ENCODE peak calls at places on chromosomes 1 and 21, in four cellular contexts. L is K562, C is HepG2, B is GM12878. W is an unnamed sample.

GRCh38 chr1:196910208-196910607 is 22.4 kb downstream of the CFHR4 start:
- DNase-seq in L (no peak), B (no peak), C (no peak), W (no peak)

GRCh38 chr1:67194209-67194863 is 28.1 kb downstream of the IL23R start:
- DNase-seq in C (no peak), L (no peak), B (peak; percentile 67), W (no peak)

GRCh38 chr1:53125623-53126360 is 16.6 kb downstream of the SLC1A7 start:
- DNase-seq in B (no peak), L (no peak), C (no peak), W (no peak)

GRCh38 chr1:109864960-109865611 is 45.6 kb upstream of the CSF1 start:
- DNase-seq in B (no peak), C (no peak), L (no peak), W (no peak)

GRCh38 chr1:214337015-214337414 is 56.1 kb downstream of the SMYD2 start:
- DNase-seq in B (no peak), L (no peak), C (no peak), W (no peak)

GRCh38 chr21:37891953-37892352 is 24.3 kb downstream of the KCNJ6 start:
- DNase-seq in C (no peak), B (no peak), L (no peak), W (no peak)

GRCh38 chr1:203116048-203116810 is 11.3 kb upstream of the ADORA1 start:
- DNase-seq in L (no peak), B (no peak), C (no peak), W (no peak)

GRCh38 chr1:234294109-234294845 is 79.0 kb upstream of the COA6 start:
- DNase-seq in L (no peak), C (no peak), B (no peak), W (no peak)

GRCh38 chr1:6348511-6349191 is 44.9 kb downstream of the ACOT7 start:
- DNase-seq in B (no peak), L (no peak), C (no peak), W (peak; percentile 75)

GRCh38 chr1:219439376-219439775 is 173.5 kb downstream of the ZC3H11B start:
- DNase-seq in B (no peak), C (no peak), L (no peak), W (no peak)

GRCh38 chr1:243883551-243883950 is 33.5 kb upstream of the AKT3 start:
- DNase-seq in B (no peak), C (no peak), L (no peak), W (peak; percentile 29)

GRCh38 chr1:184576822-184577790 is 177.6 kb downstream of the EDEM3 start:
- DNase-seq in L (no peak), B (no peak), C (no peak), W (no peak)

GRCh38 chr1:61426884-61427283 is 298.1 kb downstream of the TM2D1 start:
- DNase-seq in B (no peak), C (no peak), L (no peak), W (no peak)

GRCh38 chr1:198056255-198056654 is 100.5 kb upstream of the NEK7 start:
- DNase-seq in C (peak; percentile 5), B (no peak), L (no peak), W (no peak)

GRCh38 chr1:184497962-184498723 is 111.3 kb downstream of the C1orf21 start:
- DNase-seq in L (no peak), C (no peak), B (no peak), W (no peak)

GRCh38 chr1:226248091-226248490 is 24.6 kb downstream of the MIXL1 start:
- DNase-seq in C (no peak), B (no peak), L (no peak), W (no peak)

GRCh38 chr1:230749150-230749549 is 2.0 kb downstream of the CAPN9 start:
- DNase-seq in B (peak; percentile 4), C (no peak), L (no peak), W (no peak)

GRCh38 chr1:18949689-18950414 is 6.6 kb downstream of the IFFO2 start:
- DNase-seq in B (no peak), L (no peak), C (peak; percentile 48), W (peak; percentile 73)

GRCh38 chr1:55428944-55429931 is 214.1 kb upstream of the USP24 start:
- DNase-seq in C (peak; percentile 100), B (no peak), L (no peak), W (peak; percentile 99)

GRCh38 chr1:216523043-216523442 is 99.8 kb upstream of the USH2A start:
- DNase-seq in L (no peak), C (no peak), B (no peak), W (no peak)

GRCh38 chr1:165376041-165376810 is 19.7 kb upstream of the LMX1A start:
- DNase-seq in L (peak; percentile 22), B (no peak), C (no peak), W (peak; percentile 81)

GRCh38 chr1:91014475-91014874 is 7.4 kb downstream of the ZNF644 start:
- DNase-seq in C (peak; percentile 89), L (no peak), B (no peak), W (no peak)

GRCh38 chr1:43044572-43045361 is 86.1 kb upstream of the SLC2A1 start:
- DNase-seq in C (peak; percentile 84), B (no peak), L (peak; percentile 84), W (no peak)

GRCh38 chr1:58515794-58516401 is 30.6 kb downstream of the OMA1 start:
- DNase-seq in L (peak; percentile 60), C (peak; percentile 72), B (peak; percentile 13), W (peak; percentile 71)

GRCh38 chr1:220962031-220962751 is 82.9 kb downstream of the HLX start:
- DNase-seq in B (no peak), L (no peak), C (peak; percentile 35), W (no peak)

GRCh38 chr1:14320518-14320917 is 278.0 kb upstream of the KAZN start:
- DNase-seq in C (no peak), L (no peak), B (no peak), W (no peak)

GRCh38 chr1:109273570-109274288 is 9.2 kb downstream of the PSRC1 start:
- DNase-seq in L (no peak), B (no peak), C (no peak), W (no peak)

GRCh38 chr1:71463144-71463543 is 382.3 kb upstream of the ZRANB2 start:
- DNase-seq in C (no peak), B (no peak), L (no peak), W (no peak)

GRCh38 chr1:80066060-80066459 is 1059.5 kb upstream of the ADGRL4 start:
- DNase-seq in L (no peak), C (no peak), B (no peak), W (no peak)

GRCh38 chr1:224357626-224358124 is 996 bp downstream of the CNIH4 start:
- DNase-seq in L (no peak), B (no peak), C (peak; percentile 30), W (no peak)

GRCh38 chr1:16921391-16922185 is at the start of gene CROCC:
- DNase-seq in L (peak; percentile 23), B (no peak), C (no peak), W (peak; percentile 56)

GRCh38 chr1:71986181-71986580 is 296.2 kb downstream of the NEGR1 start:
- DNase-seq in B (no peak), C (no peak), L (no peak), W (no peak)

GRCh38 chr21:32653326-32653901 is 41.2 kb upstream of the CFAP298 start:
- DNase-seq in B (no peak), L (peak; percentile 65), C (peak; percentile 37), W (peak; percentile 59)

GRCh38 chr1:43238104-43238503 is 31.7 kb upstream of the TMEM125 start:
- DNase-seq in L (peak; percentile 40), C (peak; percentile 81), B (no peak), W (peak; percentile 77)

GRCh38 chr1:204080163-204080903 is 7.4 kb downstream of the SOX13 start:
- DNase-seq in B (no peak), L (peak; percentile 77), C (peak; percentile 76), W (no peak)

GRCh38 chr1:201299968-201300367 is 16.7 kb downstream of the PKP1 start:
- DNase-seq in L (no peak), B (no peak), C (no peak), W (no peak)

GRCh38 chr21:17045214-17045835 is 467.5 kb upstream of the CXADR start:
- DNase-seq in C (no peak), B (no peak), L (no peak), W (peak; percentile 37)

GRCh38 chr1:28631713-28632112 is 11.2 kb downstream of the TAF12 start:
- DNase-seq in C (no peak), L (no peak), B (no peak), W (no peak)

GRCh38 chr1:201355471-201355870 is 22.0 kb downstream of the TNNT2 start:
- DNase-seq in B (no peak), C (no peak), L (no peak), W (no peak)

DNA sequence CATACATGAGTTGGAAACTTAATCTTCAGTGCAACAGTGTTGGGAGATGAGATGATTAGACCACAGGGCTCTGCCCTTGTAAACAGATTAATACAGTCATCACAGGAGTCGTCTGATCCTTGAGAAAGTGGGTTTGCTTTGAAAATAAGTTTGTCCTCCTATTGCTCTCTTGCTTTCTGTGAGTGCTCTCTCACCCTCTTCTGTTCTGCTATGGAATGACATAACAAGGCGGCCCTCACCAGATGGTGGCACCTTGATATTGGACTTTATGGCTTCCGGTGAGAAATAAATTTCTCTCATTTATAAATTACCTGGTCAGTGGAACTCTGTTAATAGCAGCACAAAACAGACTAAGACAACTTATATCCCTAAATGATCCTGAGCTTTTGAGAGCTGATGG is 353.6 kb downstream of the BRINP3 start:
- DNase-seq in L (no peak), C (no peak), B (no peak), W (no peak)
- TF ChIP-seq MYC in L (no peak), C (no peak), B (no peak), W (no peak)

GRCh38 chr1:21931171-21932093 is 5.7 kb downstream of the HSPG2 start:
- DNase-seq in L (peak; percentile 44), C (peak; percentile 91), B (no peak), W (peak; percentile 70)
- H3K27ac ChIP-seq in L (peak overlapping the region; percentile 17), C (peak overlapping the region; percentile 76), B (no peak overlapping the region), W (peak overlapping the region; percentile 81)

DNA sequence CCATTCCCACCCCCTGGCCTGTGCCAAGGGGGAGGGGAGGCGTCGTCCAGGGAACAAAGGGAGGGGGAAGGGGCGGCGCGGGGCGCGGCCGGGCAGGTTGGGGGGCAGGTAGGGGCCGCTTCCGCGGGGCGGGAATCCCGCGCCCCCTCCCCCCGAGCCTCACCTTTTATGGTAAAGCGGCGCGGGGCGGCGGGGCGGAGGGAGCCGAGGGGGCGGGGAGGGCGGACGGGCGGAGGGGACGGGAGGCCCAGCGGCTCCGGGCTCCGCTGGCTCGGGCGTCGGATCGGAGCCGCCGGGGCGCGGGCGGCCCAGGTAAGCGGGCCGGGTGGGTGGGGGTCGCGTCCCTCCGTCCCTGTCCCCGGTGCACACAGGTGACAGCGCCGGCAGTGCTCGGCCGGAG is at the start of gene FBLIM1:
- DNase-seq in B (no peak), C (no peak), L (peak; percentile 39), W (no peak)
- H3K9ac ChIP-seq in B (no peak within 1 kb of the TSS), C (peak within 1 kb of the TSS; percentile 72), L (peak within 1 kb of the TSS; percentile 1), W (peak within 1 kb of the TSS; percentile 96)

DNA sequence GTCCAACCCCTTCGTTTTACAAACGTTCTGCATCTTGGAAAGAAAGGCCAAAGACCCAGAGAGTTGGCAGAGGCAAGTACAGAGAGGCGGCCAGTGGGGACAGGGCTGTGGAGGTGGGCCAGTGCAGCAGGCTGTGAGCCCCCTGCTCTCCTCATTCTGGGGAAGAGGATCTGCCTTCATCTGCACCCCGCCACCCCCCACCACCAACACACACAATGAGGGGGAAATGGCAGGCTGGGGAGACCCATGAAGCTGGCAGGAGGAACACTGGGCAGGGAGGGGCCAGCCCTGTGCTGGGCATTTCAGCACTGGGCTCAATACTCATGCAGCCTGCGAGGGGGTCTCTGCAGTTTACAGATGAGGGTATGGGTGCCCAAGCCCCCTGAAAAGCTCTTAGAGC is 14.6 kb downstream of the STMN1 start:
- DNase-seq in L (no peak), B (no peak), C (no peak), W (no peak)
- TF ChIP-seq MYC in L (no peak), B (no peak), C (no peak), W (no peak)

W was measured in endothelial cell of umbilical vein.